ENCODE peak calls at places on chromosomes 7 and 10, in six cellular contexts. One of them, this sample, is unnamed.

GRCh38 chr10:63707254-63707910 is 186.2 kb downstream of the REEP3 start:
- DNase-seq in HEK293T: no peak
- DNase-seq in NCI-H345: no peak
- DNase-seq in stimulated activated CD4-positive, alpha-beta T cell treated with anti-CD3 and anti-CD28 coated beads, Interleukin-12 subunit alpha, Interleukin-12 subunit beta, amount 100 ng/mL, for 48 hours: peak
- DNase-seq in RWPE1: peak
- DNase-seq in G401: no peak
- DNase-seq in this sample: no peak

GRCh38 chr10:11505636-11506035 is 105.8 kb downstream of the USP6NL start:
- DNase-seq in RWPE1: no peak
- DNase-seq in stimulated activated CD4-positive, alpha-beta T cell treated with anti-CD3 and anti-CD28 coated beads, Interleukin-12 subunit alpha, Interleukin-12 subunit beta, amount 100 ng/mL, for 48 hours: peak
- DNase-seq in G401: peak
- DNase-seq in NCI-H345: no peak
- DNase-seq in HEK293T: no peak
- DNase-seq in this sample: no peak

GRCh38 chr10:120480065-120480600 is 23.1 kb downstream of the PLPP4 start:
- DNase-seq in G401: peak
- DNase-seq in RWPE1: no peak
- DNase-seq in stimulated activated CD4-positive, alpha-beta T cell treated with anti-CD3 and anti-CD28 coated beads, Interleukin-12 subunit alpha, Interleukin-12 subunit beta, amount 100 ng/mL, for 48 hours: no peak
- DNase-seq in HEK293T: no peak
- DNase-seq in NCI-H345: no peak
- DNase-seq in this sample: no peak

GRCh38 chr7:23261843-23262452 is 15.4 kb downstream of the GPNMB start:
- DNase-seq in stimulated activated CD4-positive, alpha-beta T cell treated with anti-CD3 and anti-CD28 coated beads, Interleukin-12 subunit alpha, Interleukin-12 subunit beta, amount 100 ng/mL, for 48 hours: peak
- DNase-seq in NCI-H345: peak
- DNase-seq in G401: peak
- DNase-seq in RWPE1: peak
- DNase-seq in HEK293T: peak
- DNase-seq in this sample: no peak

GRCh38 chr7:100865971-100866720 is 1.0 kb upstream of the TRIP6 start:
- DNase-seq in stimulated activated CD4-positive, alpha-beta T cell treated with anti-CD3 and anti-CD28 coated beads, Interleukin-12 subunit alpha, Interleukin-12 subunit beta, amount 100 ng/mL, for 48 hours: no peak
- DNase-seq in G401: peak
- DNase-seq in RWPE1: peak
- DNase-seq in HEK293T: no peak
- DNase-seq in NCI-H345: no peak
- DNase-seq in this sample: peak

GRCh38 chr7:32206987-32207386 is 136.8 kb upstream of the PDE1C start:
- DNase-seq in stimulated activated CD4-positive, alpha-beta T cell treated with anti-CD3 and anti-CD28 coated beads, Interleukin-12 subunit alpha, Interleukin-12 subunit beta, amount 100 ng/mL, for 48 hours: no peak
- DNase-seq in RWPE1: no peak
- DNase-seq in NCI-H345: no peak
- DNase-seq in G401: no peak
- DNase-seq in HEK293T: peak
- DNase-seq in this sample: no peak

GRCh38 chr7:50838675-50839377 is 56.1 kb upstream of the GRB10 start:
- DNase-seq in RWPE1: peak
- DNase-seq in HEK293T: no peak
- DNase-seq in stimulated activated CD4-positive, alpha-beta T cell treated with anti-CD3 and anti-CD28 coated beads, Interleukin-12 subunit alpha, Interleukin-12 subunit beta, amount 100 ng/mL, for 48 hours: no peak
- DNase-seq in NCI-H345: no peak
- DNase-seq in G401: no peak
- DNase-seq in this sample: no peak

GRCh38 chr10:124374535-124375352 is 44.0 kb downstream of the OAT start:
- DNase-seq in HEK293T: no peak
- DNase-seq in RWPE1: no peak
- DNase-seq in G401: no peak
- DNase-seq in stimulated activated CD4-positive, alpha-beta T cell treated with anti-CD3 and anti-CD28 coated beads, Interleukin-12 subunit alpha, Interleukin-12 subunit beta, amount 100 ng/mL, for 48 hours: no peak
- DNase-seq in NCI-H345: no peak
- DNase-seq in this sample: no peak

GRCh38 chr10:124120410-124121061 is 27.1 kb upstream of the CHST15 start:
- DNase-seq in G401: no peak
- DNase-seq in stimulated activated CD4-positive, alpha-beta T cell treated with anti-CD3 and anti-CD28 coated beads, Interleukin-12 subunit alpha, Interleukin-12 subunit beta, amount 100 ng/mL, for 48 hours: no peak
- DNase-seq in HEK293T: no peak
- DNase-seq in NCI-H345: no peak
- DNase-seq in RWPE1: no peak
- DNase-seq in this sample: no peak

GRCh38 chr7:75629042-75629441 is 109.7 kb downstream of the HIP1 start:
- DNase-seq in NCI-H345: no peak
- DNase-seq in HEK293T: no peak
- DNase-seq in stimulated activated CD4-positive, alpha-beta T cell treated with anti-CD3 and anti-CD28 coated beads, Interleukin-12 subunit alpha, Interleukin-12 subunit beta, amount 100 ng/mL, for 48 hours: no peak
- DNase-seq in RWPE1: no peak
- DNase-seq in G401: no peak
- DNase-seq in this sample: no peak

GRCh38 chr10:129965940-129966339 is 1.9 kb upstream of the EBF3 start:
- DNase-seq in HEK293T: no peak
- DNase-seq in RWPE1: no peak
- DNase-seq in NCI-H345: no peak
- DNase-seq in G401: no peak
- DNase-seq in stimulated activated CD4-positive, alpha-beta T cell treated with anti-CD3 and anti-CD28 coated beads, Interleukin-12 subunit alpha, Interleukin-12 subunit beta, amount 100 ng/mL, for 48 hours: no peak
- DNase-seq in this sample: no peak

GRCh38 chr7:5550831-5551230 is 127.2 kb upstream of the TNRC18 start:
- DNase-seq in NCI-H345: no peak
- DNase-seq in G401: no peak
- DNase-seq in HEK293T: no peak
- DNase-seq in stimulated activated CD4-positive, alpha-beta T cell treated with anti-CD3 and anti-CD28 coated beads, Interleukin-12 subunit alpha, Interleukin-12 subunit beta, amount 100 ng/mL, for 48 hours: no peak
- DNase-seq in RWPE1: no peak
- DNase-seq in this sample: no peak

This sample was measured in hypothalamus.